ENCODE peak calls at places on chromosomes 13 and 19, in eight cellular contexts. A is heart left ventricle; S is left lung; U is tibial nerve; C is psoas muscle; O is PC-3; M is Peyer's patch; F is CD8-positive, alpha-beta T cell. H is an unnamed sample.

GRCh38 chr13:76293346-76293745 is 592.9 kb downstream of the KCTD12 start:
- DNase-seq in A (no peak), S (no peak), U (no peak), C (no peak), O (peak; percentile 76), M (no peak), F (no peak), H (no peak)

GRCh38 chr19:29882719-29883105 is 59.3 kb upstream of the URI1 start:
- DNase-seq in A (no peak), S (no peak), U (no peak), C (no peak), O (no peak), M (no peak), F (no peak), H (no peak)

GRCh38 chr13:31172535-31172934 is 10.8 kb upstream of the HSPH1 start:
- DNase-seq in A (no peak), S (no peak), U (no peak), C (no peak), O (peak; percentile 96), M (no peak), F (no peak), H (no peak)

GRCh38 chr19:5515737-5516136 is 52.0 kb downstream of the TINCR start:
- DNase-seq in A (no peak), S (no peak), U (no peak), C (no peak), O (no peak), M (no peak), F (no peak), H (no peak)

GRCh38 chr13:95704510-95704909 is 27.6 kb downstream of the DNAJC3 start:
- DNase-seq in A (no peak), S (no peak), U (no peak), C (no peak), O (peak; percentile 29), M (no peak), F (no peak), H (no peak)

GRCh38 chr13:49052801-49053200 is 77.1 kb downstream of the FNDC3A start:
- DNase-seq in A (no peak), S (no peak), U (no peak), C (no peak), O (no peak), M (no peak), F (no peak), H (no peak)

GRCh38 chr19:45172173-45172572 is 5.9 kb downstream of the TRAPPC6A start:
- DNase-seq in A (no peak), S (no peak), U (no peak), C (no peak), O (no peak), M (no peak), F (peak; percentile 39), H (no peak)

GRCh38 chr13:27793377-27794074 is 1.2 kb downstream of the GSX1 start:
- DNase-seq in A (no peak), S (no peak), U (no peak), C (no peak), O (no peak), M (no peak), F (no peak), H (no peak)

GRCh38 chr19:49565261-49565660 is 15.1 kb downstream of the NOSIP start:
- DNase-seq in A (peak; percentile 57), S (no peak), U (peak; percentile 61), C (no peak), O (no peak), M (no peak), F (no peak), H (no peak)

GRCh38 chr13:76472916-76473315 is 413.3 kb downstream of the KCTD12 start:
- DNase-seq in A (no peak), S (no peak), U (no peak), C (no peak), O (no peak), M (no peak), F (no peak), H (no peak)

GRCh38 chr13:84684804-84685203 is 802.5 kb upstream of the SLITRK1 start:
- DNase-seq in A (no peak), S (no peak), U (no peak), C (no peak), O (peak; percentile 36), M (no peak), F (no peak), H (no peak)

GRCh38 chr13:72886272-72887062 is 104.5 kb downstream of the PIBF1 start:
- DNase-seq in A (no peak), S (no peak), U (no peak), C (no peak), O (no peak), M (no peak), F (no peak), H (no peak)

GRCh38 chr13:42575938-42576337 is 2.0 kb downstream of the TNFSF11 start:
- DNase-seq in A (no peak), S (no peak), U (no peak), C (no peak), O (no peak), M (no peak), F (no peak), H (no peak)

DNA sequence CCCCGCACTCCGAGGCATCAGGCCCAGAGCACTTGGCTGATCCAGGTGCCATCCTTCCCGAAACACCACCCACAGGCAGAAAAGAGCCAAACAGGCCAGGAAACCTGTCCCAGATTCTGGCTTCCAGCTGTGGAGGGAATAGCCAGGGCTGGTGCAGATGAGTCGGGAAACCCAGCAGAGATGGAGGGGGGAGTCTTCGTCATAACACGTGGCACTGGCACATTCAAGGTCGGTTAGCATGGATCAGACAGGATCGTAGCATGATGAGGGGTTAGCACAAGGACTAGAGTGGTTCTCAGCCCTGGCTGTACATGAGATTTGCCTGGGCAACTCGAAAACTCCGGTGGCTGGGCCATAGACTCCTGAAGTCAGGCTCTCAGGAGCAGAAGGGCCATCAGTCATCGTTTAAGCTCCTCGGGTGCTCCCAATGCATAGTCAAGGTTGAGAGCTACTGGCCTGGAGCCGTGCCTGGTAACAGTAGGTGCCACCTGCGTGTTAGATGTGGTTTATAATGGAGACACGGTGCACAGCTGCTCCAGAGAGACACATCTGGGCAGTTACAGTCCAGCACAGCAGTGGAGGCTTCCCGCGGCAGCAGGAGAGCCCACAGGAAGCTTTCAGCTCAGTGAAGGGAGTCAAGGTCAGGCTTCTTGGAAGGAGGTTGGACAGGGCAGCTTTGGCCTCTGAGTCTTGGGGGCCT is 6.3 kb downstream of the CYTH2 start:
- DNase-seq in A (no peak), S (no peak), U (no peak), C (no peak), O (no peak), M (no peak), F (no peak), H (no peak)
- H3K27ac ChIP-seq in A (no peak overlapping the region), S (no peak overlapping the region), U (no peak overlapping the region), C (no peak overlapping the region), O (no peak overlapping the region), M (no peak overlapping the region), F (no peak overlapping the region), H (no peak overlapping the region)

GRCh38 chr13:109285586-109285985 is 500.8 kb downstream of the IRS2 start:
- DNase-seq in A (no peak), S (no peak), U (no peak), C (no peak), O (no peak), M (no peak), F (no peak), H (no peak)

GRCh38 chr13:109288151-109288709 is 498.2 kb downstream of the IRS2 start:
- DNase-seq in A (no peak), S (no peak), U (no peak), C (no peak), O (no peak), M (no peak), F (no peak), H (no peak)

GRCh38 chr13:109293166-109293565 is 493.2 kb downstream of the IRS2 start:
- DNase-seq in A (no peak), S (no peak), U (no peak), C (no peak), O (no peak), M (no peak), F (no peak), H (no peak)

GRCh38 chr13:109281823-109282239 is 504.6 kb downstream of the IRS2 start:
- DNase-seq in A (peak; percentile 30), S (no peak), U (no peak), C (no peak), O (no peak), M (no peak), F (no peak), H (no peak)

GRCh38 chr13:109287553-109287952 is 498.8 kb downstream of the IRS2 start:
- DNase-seq in A (no peak), S (no peak), U (no peak), C (no peak), O (no peak), M (no peak), F (no peak), H (no peak)
- TF ChIP-seq CTCF in A (no peak), S (no peak), U (no peak), C (no peak), O (no peak), M (no peak), F (no peak), H (no peak)

GRCh38 chr19:19043881-19044280 is 10.5 kb downstream of the ARMC6 start:
- DNase-seq in A (no peak), S (no peak), U (no peak), C (no peak), O (no peak), M (no peak), F (no peak), H (no peak)
- H3K36me3 ChIP-seq in A (peaks cover 29% of the 10 kb centered on the region), S (no peaks in the 10 kb centered on the region), U (peaks cover 39% of the 10 kb centered on the region), C (peaks cover 56% of the 10 kb centered on the region), O (peaks cover 35% of the 10 kb centered on the region), M (no peaks in the 10 kb centered on the region), F (peaks cover 9% of the 10 kb centered on the region), H (peaks cover 12% of the 10 kb centered on the region)

GRCh38 chr13:114112231-114112825 is 20.1 kb downstream of the RASA3 start:
- DNase-seq in A (no peak), S (peak; percentile 24), U (no peak), C (peak; percentile 15), O (no peak), M (no peak), F (no peak), H (no peak)
- H3K27ac ChIP-seq in A (no peak overlapping the region), S (no peak overlapping the region), U (no peak overlapping the region), C (peak overlapping the region; percentile 90), O (no peak overlapping the region), M (peak overlapping the region; percentile 50), F (no peak overlapping the region), H (no peak overlapping the region)

GRCh38 chr19:39845621-39846175 is 481 bp downstream of the FBL start:
- DNase-seq in A (no peak), S (no peak), U (no peak), C (no peak), O (no peak), M (no peak), F (no peak), H (no peak)
- TF ChIP-seq CTCF in A (no peak), S (no peak), U (no peak), C (no peak), O (no peak), M (no peak), F (no peak), H (no peak)

H was measured in thoracic aorta.